ENCODE peak calls at places on chromosomes 16 and 17, in nine cellular contexts. R, T, X, A, O, F, Y, P and Z are unnamed samples.
A peak's percentile ranks its signal among the peaks of the same experiment; 100 is the strongest.

GRCh38 chr16:87816507-87817100 is 50.8 kb upstream of the KLHDC4 start:
- DNase-seq in R (no peak), P (peak; percentile 29), X (no peak), O (no peak), T (no peak), A (no peak), Y (no peak), F (no peak), Z (no peak)

GRCh38 chr16:48537275-48537674 is 72.7 kb downstream of the N4BP1 start:
- DNase-seq in X (no peak), O (no peak), Y (no peak), R (no peak), T (peak; percentile 46), A (no peak), F (peak; percentile 29), P (peak; percentile 79), Z (no peak)

GRCh38 chr17:73521376-73521775 is 122.9 kb downstream of the SDK2 start:
- DNase-seq in F (no peak), X (no peak), Y (no peak), R (no peak), T (no peak), A (no peak), O (no peak), P (peak; percentile 65), Z (no peak)

GRCh38 chr16:871562-872330 is 71.2 kb upstream of the GNG13 start:
- DNase-seq in Y (peak; percentile 7), A (no peak), O (no peak), F (peak; percentile 37), P (peak; percentile 64), R (no peak), T (no peak), X (no peak), Z (no peak)

GRCh38 chr16:88676502-88677242 is 9.6 kb downstream of the SNAI3 start:
- DNase-seq in P (no peak), O (no peak), R (no peak), X (no peak), F (peak; percentile 60), Y (no peak), T (no peak), A (no peak), Z (no peak)

GRCh38 chr17:75325827-75326586 is 36.8 kb upstream of the SLC25A19 start:
- DNase-seq in O (no peak), X (no peak), T (no peak), R (no peak), F (no peak), Y (no peak), P (peak; percentile 71), A (peak; percentile 90), Z (no peak)

GRCh38 chr17:35732806-35733136 is 1.3 kb downstream of the RASL10B start:
- DNase-seq in P (peak; percentile 72), R (no peak), T (no peak), F (no peak), A (no peak), O (no peak), Y (no peak), X (no peak), Z (no peak)

GRCh38 chr17:76899414-76899813 is 31.2 kb downstream of the MGAT5B start:
- DNase-seq in T (no peak), F (peak; percentile 2), X (no peak), A (no peak), O (no peak), R (no peak), P (no peak), Y (no peak), Z (no peak)

GRCh38 chr16:88378836-88379693 is 3.7 kb upstream of the ZNF469 start:
- DNase-seq in R (no peak), F (peak; percentile 31), Y (peak; percentile 8), X (peak; percentile 53), O (no peak), T (no peak), P (peak; percentile 63), A (no peak), Z (no peak)

GRCh38 chr16:77782694-77783093 is 5.7 kb upstream of the VAT1L start:
- DNase-seq in P (no peak), Y (no peak), A (peak; percentile 5), T (no peak), O (no peak), F (no peak), X (no peak), R (no peak), Z (no peak)

GRCh38 chr17:32486091-32486700 is 597 bp upstream of the CDK5R1 start:
- DNase-seq in Y (peak; percentile 74), R (peak; percentile 73), A (peak; percentile 81), O (peak; percentile 72), X (no peak), T (peak; percentile 84), F (peak; percentile 86), P (peak; percentile 98), Z (no peak)

GRCh38 chr17:57911021-57911420 is 44.2 kb downstream of the CUEDC1 start:
- DNase-seq in T (no peak), O (no peak), F (peak; percentile 17), X (no peak), A (no peak), Y (no peak), R (no peak), P (peak; percentile 13), Z (no peak)

GRCh38 chr16:9567674-9568073 is 476.2 kb downstream of the HAPSTR1 start:
- DNase-seq in T (no peak), R (no peak), Y (no peak), O (no peak), F (no peak), A (no peak), P (no peak), X (no peak), Z (no peak)

GRCh38 chr16:3950343-3951193 is 70.1 kb upstream of the CREBBP start:
- DNase-seq in T (peak; percentile 81), R (peak; percentile 78), X (peak; percentile 95), Y (peak; percentile 86), O (peak; percentile 63), P (peak; percentile 98), F (no peak), A (peak; percentile 99), Z (peak; percentile 96)

GRCh38 chr17:40541060-40541872 is 24.0 kb downstream of the CCR7 start:
- DNase-seq in F (peak; percentile 17), O (no peak), P (no peak), X (peak; percentile 53), A (no peak), Y (no peak), T (peak; percentile 77), R (no peak), Z (no peak)

GRCh38 chr16:14074544-14074943 is 3.4 kb downstream of the MRTFB start:
- DNase-seq in T (no peak), O (no peak), X (no peak), R (no peak), A (no peak), P (no peak), F (no peak), Y (no peak), Z (no peak)

GRCh38 chr17:15896834-15897233 is 48.1 kb upstream of the ADORA2B start:
- DNase-seq in O (no peak), T (no peak), F (no peak), Y (no peak), X (no peak), A (no peak), R (no peak), P (no peak), Z (no peak)

GRCh38 chr17:6261496-6261895 is 173.4 kb downstream of the AIPL1 start:
- DNase-seq in Y (no peak), X (no peak), F (no peak), P (no peak), O (no peak), A (no peak), R (no peak), T (no peak), Z (no peak)
- TF ChIP-seq CTCF in Y (no peak), X (no peak), F (no peak), P (no peak), O (no peak), A (no peak), R (no peak), T (no peak), Z (no peak)

DNA sequence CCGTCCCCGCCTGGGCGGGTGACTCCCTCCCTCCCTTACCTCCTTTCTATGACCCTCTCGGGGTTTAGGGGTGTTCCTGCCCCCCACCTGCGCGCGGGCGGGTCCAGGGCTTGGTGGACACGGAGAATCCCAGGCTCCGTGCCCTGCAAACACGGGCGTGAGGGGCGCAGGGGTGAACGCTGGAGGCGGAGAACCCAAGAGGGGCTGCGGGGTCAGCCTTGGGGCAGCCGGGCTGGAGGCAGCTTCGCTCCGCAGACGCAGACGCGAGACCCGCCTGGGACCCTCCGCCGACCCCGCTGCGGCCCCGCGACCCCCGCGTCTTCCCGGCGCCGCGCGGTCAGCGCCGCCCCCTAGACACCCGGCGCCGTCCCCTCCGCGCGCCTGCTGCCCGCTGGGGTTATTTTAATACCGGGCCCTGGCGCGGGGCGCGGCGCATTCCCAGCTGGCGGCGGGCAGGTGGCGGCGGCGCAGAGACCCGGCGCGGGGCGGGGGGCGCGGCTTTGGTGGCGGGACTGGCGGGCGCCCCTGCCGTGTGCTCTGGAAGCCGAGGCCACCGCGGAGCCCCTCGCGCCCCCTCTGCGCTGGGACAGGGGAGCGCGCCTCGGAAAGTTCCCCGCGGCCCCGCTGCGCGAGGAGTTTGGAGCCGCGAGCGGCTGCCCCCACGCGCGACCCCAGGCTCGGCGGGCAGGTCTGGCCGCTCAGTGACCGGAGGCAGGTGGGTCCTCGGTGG is at the start of gene UTS2R:
- DNase-seq in X (no peak), P (peak; percentile 74), R (no peak), O (no peak), A (no peak), F (peak; percentile 66), T (no peak), Y (no peak), Z (no peak)
- H3K27me3 ChIP-seq in X (no peaks in the 10 kb centered on the region), P (peaks cover 69% of the 10 kb centered on the region), R (no peaks in the 10 kb centered on the region), O (peaks cover 21% of the 10 kb centered on the region), A (peaks cover 21% of the 10 kb centered on the region), F (peaks cover 7% of the 10 kb centered on the region), T (no peaks in the 10 kb centered on the region), Y (peaks cover 90% of the 10 kb centered on the region), Z (peaks cover 52% of the 10 kb centered on the region)

GRCh38 chr16:73069581-73070262 is 21.8 kb upstream of the ZFHX3 start:
- DNase-seq in R (no peak), T (peak; percentile 3), X (peak; percentile 46), O (no peak), F (no peak), P (no peak), A (no peak), Y (no peak), Z (no peak)
- H3K27ac ChIP-seq in R (peak overlapping the region; percentile 92), T (no peak overlapping the region), X (peak overlapping the region; percentile 99), O (peak overlapping the region; percentile 86), F (peak overlapping the region; percentile 92), P (peak overlapping the region; percentile 100), A (peak overlapping the region; percentile 44), Y (peak overlapping the region; percentile 90), Z (peak overlapping the region; percentile 100)

DNA sequence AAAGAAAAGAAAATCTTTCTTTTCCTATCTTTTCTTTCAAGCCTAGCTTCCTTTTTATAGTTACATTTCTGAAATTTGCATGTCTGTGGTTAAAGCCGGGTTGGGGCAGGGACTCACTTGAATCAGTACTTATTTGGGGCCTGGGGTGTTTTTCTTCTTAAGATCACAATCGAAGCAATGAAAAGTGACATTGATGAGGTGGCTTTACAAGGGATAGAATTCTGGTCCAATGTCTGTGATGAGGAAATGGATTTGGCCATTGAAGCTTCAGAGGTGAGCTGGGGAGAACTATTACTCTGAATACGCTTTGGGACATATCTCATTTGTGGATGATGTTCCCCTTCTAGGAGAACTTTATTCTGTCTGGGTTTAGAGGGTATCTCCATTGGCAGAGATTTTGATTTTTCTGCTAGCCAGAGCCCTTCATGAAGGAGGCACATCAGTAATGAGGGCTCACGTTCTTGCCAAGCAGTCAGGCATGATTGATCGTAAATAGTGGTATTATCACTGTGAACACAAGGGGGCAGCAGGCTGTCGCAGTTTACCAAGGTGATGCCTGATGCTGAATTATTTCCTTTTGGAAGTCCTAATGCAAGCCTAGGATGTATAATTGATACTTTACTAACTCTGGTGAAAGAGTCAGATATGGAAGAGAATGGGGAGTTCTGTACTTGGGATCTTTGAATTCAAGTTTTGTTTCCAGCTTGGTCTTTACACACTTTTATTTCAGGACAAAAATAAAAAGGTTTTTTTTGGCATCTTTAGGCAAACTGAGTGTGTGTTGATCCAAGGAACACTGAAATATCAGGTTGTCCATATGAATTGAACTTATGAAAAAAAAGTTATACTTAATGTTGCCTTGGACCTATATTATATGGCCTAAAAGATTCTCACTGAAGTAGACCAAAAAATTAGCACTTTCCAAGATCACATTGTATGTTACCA is 14.6 kb downstream of the KPNB1 start:
- DNase-seq in A (peak; percentile 78), P (peak; percentile 44), R (peak; percentile 85), T (peak; percentile 82), X (no peak), F (no peak), Y (no peak), O (peak; percentile 58), Z (peak; percentile 63)
- TF ChIP-seq CTCF in A (peak; percentile 75), P (peak; percentile 80), R (peak; percentile 96), T (peak; percentile 78), X (peak; percentile 64), F (peak; percentile 42), Y (peak; percentile 80), O (peak; percentile 67), Z (peak; percentile 85)